ENCODE peak calls at places on chromosome 11, in four cellular contexts. O is MCF 10A, P is caudate nucleus, V is GM20000. C is an unnamed sample.
A peak's percentile ranks its signal among the peaks of the same experiment; 100 is the strongest.

GRCh38 chr11:12430912-12431311 is 53.5 kb downstream of the PARVA start:
- DNase-seq in P (no peak), V (no peak), O (peak; percentile 97), C (no peak)

GRCh38 chr11:74641289-74641688 is 48.9 kb downstream of the POLD3 start:
- DNase-seq in V (no peak), P (no peak), O (no peak), C (no peak)

GRCh38 chr11:103792981-103793468 is 243.4 kb upstream of the DDI1 start:
- DNase-seq in V (no peak), O (no peak), P (no peak), C (peak; percentile 52)

GRCh38 chr11:76661306-76661751 is 9.2 kb downstream of the LRRC32 start:
- DNase-seq in O (no peak), P (no peak), V (no peak), C (no peak)

GRCh38 chr11:1468473-1469066 is 18.0 kb downstream of the MOB2 start:
- DNase-seq in O (no peak), P (no peak), V (no peak), C (no peak)

GRCh38 chr11:112844530-112844929 is 116.7 kb upstream of the NCAM1 start:
- DNase-seq in P (peak; percentile 47), O (no peak), V (no peak), C (no peak)

GRCh38 chr11:112374486-112375140 is 114.0 kb upstream of the PLET1 start:
- DNase-seq in O (no peak), P (no peak), V (no peak), C (no peak)

GRCh38 chr11:17603056-17603825 is 56.2 kb downstream of the OTOG start:
- DNase-seq in V (no peak), P (no peak), O (no peak), C (no peak)

GRCh38 chr11:113147249-113147648 is 167.1 kb upstream of the TTC12 start:
- DNase-seq in O (no peak), V (no peak), P (peak; percentile 52), C (no peak)

GRCh38 chr11:77140231-77140959 is 12.3 kb downstream of the MYO7A start:
- DNase-seq in V (no peak), O (no peak), P (no peak), C (no peak)

GRCh38 chr11:44728085-44728410 is 1.3 kb downstream of the TSPAN18 start:
- DNase-seq in O (no peak), P (no peak), V (no peak), C (no peak)

GRCh38 chr11:75531325-75531724 is 5.6 kb upstream of the GDPD5 start:
- DNase-seq in V (no peak), O (no peak), P (no peak), C (no peak)

GRCh38 chr11:65077466-65077865 is 6.4 kb downstream of the CDCA5 start:
- DNase-seq in O (no peak), P (no peak), V (no peak), C (no peak)

GRCh38 chr11:3627291-3627690 is 14.5 kb downstream of the ART5 start:
- DNase-seq in V (no peak), O (no peak), P (no peak), C (peak; percentile 22)

GRCh38 chr11:19536131-19536530 is 176.5 kb upstream of the NAV2 start:
- DNase-seq in V (no peak), O (no peak), P (no peak), C (no peak)

GRCh38 chr11:119025978-119026766 is 4.5 kb downstream of the SLC37A4 start:
- DNase-seq in O (no peak), P (no peak), V (no peak), C (no peak)

GRCh38 chr11:126790550-126790981 is 210.0 kb downstream of the KIRREL3 start:
- DNase-seq in V (no peak), P (no peak), O (peak; percentile 12), C (peak; percentile 77)

GRCh38 chr11:12893787-12894672 is 115.1 kb upstream of the RASSF10 start:
- DNase-seq in O (peak; percentile 55), V (peak; percentile 46), P (peak; percentile 11), C (peak; percentile 31)

GRCh38 chr11:63488789-63489188 is 2.2 kb downstream of the PLAAT5 start:
- DNase-seq in V (no peak), P (no peak), O (no peak), C (no peak)

GRCh38 chr11:113926273-113927183 is 21.9 kb downstream of the HTR3B start:
- DNase-seq in O (peak; percentile 13), V (no peak), P (no peak), C (no peak)

GRCh38 chr11:80327971-80328614 is 887.3 kb upstream of the TENM4 start:
- DNase-seq in O (no peak), P (no peak), V (no peak), C (no peak)

GRCh38 chr11:48087974-48088681 is 107.8 kb downstream of the PTPRJ start:
- DNase-seq in V (no peak), O (no peak), P (no peak), C (no peak)

GRCh38 chr11:18650859-18651557 is 16.9 kb upstream of the SPTY2D1 start:
- DNase-seq in V (peak; percentile 58), P (no peak), O (peak; percentile 71), C (no peak)

GRCh38 chr11:72225411-72225951 is 914 bp downstream of the INPPL1 start:
- DNase-seq in O (no peak), P (no peak), V (peak; percentile 30), C (no peak)

GRCh38 chr11:46248270-46249102 is 29.0 kb upstream of the CREB3L1 start:
- DNase-seq in O (peak; percentile 85), V (no peak), P (no peak), C (peak; percentile 96)

GRCh38 chr11:117984471-117984870 is 1.7 kb upstream of the IL10RA start:
- DNase-seq in V (no peak), P (no peak), O (no peak), C (peak; percentile 3)

GRCh38 chr11:127815316-127815715 is 772.0 kb downstream of the ETS1 start:
- DNase-seq in V (no peak), O (no peak), P (no peak), C (no peak)